ENCODE peak calls at places on chromosomes 11 and 22, in ten cellular contexts. R is NCI-H774; M is cerebellar cortex; H is naive thymus-derived CD4-positive, alpha-beta T cell; V is non-pigmented ciliary epithelial cell; Q is cardiac muscle cell; F is HTR-8/SVneo; W is WERI-Rb-1; C is NCI-H2081; A is sigmoid colon. I is an unnamed sample.

GRCh38 chr22:25390297-25391240 is 171.1 kb downstream of the CRYBB2 start:
- DNase-seq in F (no peak), V (no peak), R (no peak), Q (no peak), C (no peak), H (no peak), W (no peak), A (no peak), M (no peak), I (no peak)

GRCh38 chr22:30279932-30280331 is 9.4 kb downstream of the CASTOR1 start:
- DNase-seq in M (no peak), R (no peak), H (no peak), Q (no peak), F (no peak), V (no peak), A (no peak), C (no peak), W (no peak), I (no peak)

GRCh38 chr11:77819921-77820564 is 479 bp downstream of the RSF1 start:
- DNase-seq in V (no peak), C (peak; percentile 49), Q (peak; percentile 80), H (no peak), A (peak; percentile 77), W (peak; percentile 64), F (peak; percentile 43), M (no peak), R (peak; percentile 35), I (peak; percentile 30)

GRCh38 chr11:32438883-32439487 is 3.6 kb upstream of the WT1 start:
- DNase-seq in W (no peak), Q (peak; percentile 69), C (peak; percentile 18), V (no peak), F (no peak), M (no peak), R (no peak), A (no peak), H (no peak), I (peak; percentile 25)

GRCh38 chr11:31114437-31114836 is 255.1 kb downstream of the DCDC1 start:
- DNase-seq in H (no peak), Q (no peak), V (no peak), A (no peak), R (no peak), W (no peak), C (no peak), M (no peak), F (no peak), I (no peak)

GRCh38 chr22:30730351-30730750 is 35.7 kb downstream of the OSBP2 start:
- DNase-seq in A (no peak), F (no peak), Q (peak; percentile 45), M (no peak), W (no peak), C (no peak), V (no peak), H (no peak), R (no peak), I (no peak)

GRCh38 chr11:66978229-66978628 is 3.1 kb downstream of the C11orf86 start:
- DNase-seq in Q (no peak), V (no peak), A (no peak), R (no peak), M (no peak), C (no peak), W (no peak), H (no peak), F (no peak), I (no peak)

GRCh38 chr22:24146190-24146616 is 35.1 kb upstream of the SUSD2 start:
- DNase-seq in W (peak; percentile 83), M (no peak), Q (peak; percentile 67), A (peak; percentile 83), R (peak; percentile 70), V (no peak), F (peak; percentile 36), C (peak; percentile 54), H (peak; percentile 46), I (no peak)

GRCh38 chr22:19873138-19873959 is 18.7 kb upstream of the GNB1L start:
- DNase-seq in W (no peak), C (peak; percentile 11), H (no peak), V (no peak), F (no peak), Q (no peak), M (no peak), A (peak; percentile 54), R (no peak), I (no peak)

GRCh38 chr11:111435046-111435698 is 56.1 kb upstream of the POU2AF1 start:
- DNase-seq in W (no peak), V (no peak), R (no peak), A (peak; percentile 42), Q (no peak), F (no peak), H (no peak), C (peak; percentile 90), M (no peak), I (no peak)

GRCh38 chr22:41538583-41538982 is 5.7 kb downstream of the POLR3H start:
- DNase-seq in W (no peak), H (no peak), R (no peak), Q (no peak), V (no peak), C (no peak), A (no peak), M (no peak), F (no peak), I (no peak)

GRCh38 chr11:61302550-61302949 is 7.4 kb upstream of the VWCE start:
- DNase-seq in F (no peak), R (no peak), H (no peak), A (no peak), Q (no peak), M (no peak), V (no peak), W (no peak), C (no peak), I (no peak)

GRCh38 chr22:16559056-16559955 is 33.3 kb downstream of the CCT8L2 start:
- DNase-seq in H (no peak), A (no peak), F (no peak), W (no peak), V (no peak), C (no peak), Q (no peak), R (no peak), M (no peak), I (no peak)

GRCh38 chr22:20080776-20081654 is 974 bp downstream of the DGCR8 start:
- DNase-seq in F (peak; percentile 19), V (no peak), A (no peak), R (peak; percentile 22), H (no peak), M (no peak), Q (peak; percentile 17), C (peak; percentile 51), W (peak; percentile 20), I (peak; percentile 44)

GRCh38 chr11:64298966-64299846 is 952 bp upstream of the CATSPERZ start:
- DNase-seq in C (no peak), H (no peak), F (no peak), W (no peak), V (no peak), M (no peak), A (peak; percentile 88), R (no peak), Q (peak; percentile 30), I (no peak)

GRCh38 chr11:111512296-111513239 is at the start of gene BTG4:
- DNase-seq in H (no peak), W (peak; percentile 27), C (peak; percentile 43), V (no peak), M (no peak), Q (peak; percentile 34), F (no peak), A (peak; percentile 51), R (no peak), I (peak; percentile 26)

GRCh38 chr22:36644333-36644757 is 59.2 kb downstream of the CACNG2 start:
- DNase-seq in H (peak; percentile 17), Q (peak; percentile 84), R (no peak), F (peak; percentile 32), M (peak; percentile 34), A (no peak), W (no peak), V (peak; percentile 72), C (no peak), I (peak; percentile 54)

I was measured in neural crest cell.